ENCODE peak calls at places on chromosomes 11 and 22, in six cellular contexts. M, Z, S, B, C and T are unnamed samples.

GRCh38 chr22:37330200-37331033 is 48.1 kb downstream of the CYTH4 start:
- DNase-seq in Z (peak; percentile 80), M (no peak), C (peak; percentile 90), S (peak; percentile 88), B (peak; percentile 87), T (peak; percentile 86)

GRCh38 chr11:74321487-74322188 is 10.2 kb upstream of the P4HA3 start:
- DNase-seq in B (peak; percentile 64), C (peak; percentile 65), Z (peak; percentile 30), S (peak; percentile 12), M (no peak), T (peak; percentile 27)

GRCh38 chr22:33923033-33923432 is 2.8 kb upstream of the LARGE1 start:
- DNase-seq in C (peak; percentile 28), S (no peak), B (no peak), Z (no peak), M (no peak), T (no peak)

GRCh38 chr11:118441770-118442169 is 5.5 kb downstream of the KMT2A start:
- DNase-seq in Z (no peak), B (no peak), S (no peak), C (no peak), M (no peak), T (no peak)

GRCh38 chr22:36435516-36436415 is 45.7 kb downstream of the TXN2 start:
- DNase-seq in S (peak; percentile 92), Z (no peak), M (peak; percentile 52), C (no peak), B (no peak), T (no peak)

GRCh38 chr11:118171274-118172062 is 5.0 kb downstream of the SCN2B start:
- DNase-seq in C (peak; percentile 36), Z (peak; percentile 90), S (peak; percentile 56), B (peak; percentile 37), M (no peak), T (peak; percentile 87)

GRCh38 chr11:109940816-109941215 is 152.4 kb upstream of the ZC3H12C start:
- DNase-seq in C (peak; percentile 97), Z (peak; percentile 23), S (no peak), B (peak; percentile 89), M (no peak), T (no peak)

GRCh38 chr22:37676691-37677627 is 1.5 kb downstream of the LGALS1 start:
- DNase-seq in C (peak; percentile 98), M (no peak), B (peak; percentile 83), S (peak; percentile 75), Z (peak; percentile 69), T (peak; percentile 77)

GRCh38 chr11:16799890-16800289 is 61.4 kb downstream of the C11orf58 start:
- DNase-seq in B (no peak), S (no peak), Z (no peak), M (no peak), C (no peak), T (no peak)

GRCh38 chr11:44596541-44597276 is 31.2 kb downstream of the CD82 start:
- DNase-seq in B (no peak), C (no peak), Z (no peak), M (peak; percentile 84), S (no peak), T (no peak)

GRCh38 chr22:32802291-32802826 is 854 bp downstream of the TIMP3 start:
- DNase-seq in Z (no peak), S (no peak), M (no peak), C (no peak), B (no peak), T (no peak)

GRCh38 chr11:109695696-109696095 is 273.7 kb downstream of the C11orf87 start:
- DNase-seq in S (no peak), C (peak; percentile 10), M (no peak), Z (no peak), B (no peak), T (no peak)

GRCh38 chr11:26150046-26150445 is 181.9 kb upstream of the ANO3 start:
- DNase-seq in S (no peak), M (no peak), Z (no peak), C (no peak), B (no peak), T (no peak)

GRCh38 chr11:45859661-45860140 is 12.4 kb downstream of the CRY2 start:
- DNase-seq in S (no peak), B (no peak), Z (no peak), C (peak; percentile 99), M (no peak), T (no peak)

GRCh38 chr11:48141475-48142100 is 75.0 kb upstream of the OR4B1 start:
- DNase-seq in Z (no peak), B (peak; percentile 35), S (no peak), C (no peak), M (no peak), T (no peak)

GRCh38 chr11:83070878-83071640 is 638 bp downstream of the RAB30 start:
- DNase-seq in S (no peak), C (peak; percentile 26), Z (peak; percentile 17), M (no peak), B (no peak), T (peak; percentile 32)

GRCh38 chr11:78594814-78595213 is 20.1 kb upstream of the NARS2 start:
- DNase-seq in C (no peak), S (no peak), Z (no peak), B (no peak), M (no peak), T (no peak)

GRCh38 chr11:125953401-125953935 is 7.6 kb downstream of the VSIG10L2 start:
- DNase-seq in C (no peak), Z (no peak), M (no peak), B (no peak), S (no peak), T (no peak)

GRCh38 chr11:110173775-110174644 is 80.8 kb downstream of the ZC3H12C start:
- DNase-seq in Z (peak; percentile 72), C (peak; percentile 64), M (peak; percentile 23), S (peak; percentile 67), B (peak; percentile 75), T (peak; percentile 78)

DNA sequence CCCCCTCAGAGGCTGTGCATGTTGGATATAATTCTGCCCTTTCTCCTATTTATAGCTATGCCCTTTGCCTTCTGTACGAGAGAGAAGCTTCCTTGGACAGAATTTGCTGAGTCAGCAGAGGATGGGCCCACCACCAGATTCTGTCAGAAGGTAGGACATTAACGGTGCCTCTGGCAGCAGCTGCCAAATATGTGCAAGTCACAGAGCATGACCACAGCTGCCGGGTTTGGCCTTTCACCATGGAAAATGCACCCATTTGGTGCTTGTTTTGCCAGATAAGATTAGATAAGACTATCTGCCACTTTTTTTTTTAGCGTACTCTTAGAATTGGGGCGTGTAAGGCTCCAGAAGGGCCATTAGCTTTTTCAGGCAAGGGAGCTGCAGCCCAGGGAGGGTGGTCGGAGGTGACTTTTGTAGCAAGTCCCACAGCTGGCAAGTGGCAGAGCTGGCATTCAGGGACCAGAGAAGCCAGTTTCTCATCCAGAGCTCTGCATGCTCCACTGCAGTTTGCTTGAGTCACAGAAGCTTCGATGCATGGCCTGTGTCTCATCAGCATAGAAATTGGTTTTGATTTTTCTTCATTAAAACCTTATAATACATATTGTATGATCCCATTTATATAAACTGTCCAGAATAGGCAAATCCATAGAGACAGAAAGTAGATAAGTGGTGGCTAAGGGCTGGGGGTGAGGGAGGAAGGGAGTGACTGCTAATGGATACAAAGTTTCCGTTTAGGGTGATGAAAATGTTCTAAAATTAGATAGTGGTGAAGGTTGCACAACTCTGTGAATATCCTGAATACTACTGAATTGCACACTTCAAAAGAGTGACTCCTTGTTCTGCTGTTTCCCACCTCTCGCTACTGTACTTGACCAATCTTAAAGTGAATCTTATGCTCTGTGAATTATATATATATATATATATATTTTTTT is 15.8 kb downstream of the UPB1 start:
- DNase-seq in Z (peak; percentile 18), M (no peak), B (no peak), S (peak; percentile 51), C (peak; percentile 68), T (no peak)
- TF ChIP-seq BHLHE40 in Z (no peak), M (no peak), B (no peak), S (no peak), C (peak; percentile 53), T (no peak)

DNA sequence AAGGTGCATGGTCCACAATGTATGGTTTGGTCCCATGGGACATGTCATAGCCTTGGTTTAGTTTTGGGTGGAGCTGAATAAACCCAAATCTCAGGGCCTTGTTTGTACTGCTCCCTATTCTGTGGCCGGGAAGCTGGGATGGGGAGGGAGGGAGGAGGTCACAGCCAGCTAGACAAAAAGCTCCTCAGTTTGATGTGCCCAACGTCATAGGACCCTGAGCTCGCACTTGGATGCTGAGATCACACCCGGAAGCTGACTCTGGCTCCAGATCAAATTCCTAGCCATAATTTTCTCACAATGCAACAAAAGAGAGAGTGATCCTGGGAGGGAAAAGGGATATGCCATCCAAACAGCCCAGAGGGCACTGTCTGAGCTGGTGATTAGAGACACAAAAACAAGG is 1.5 kb downstream of the HSPB2 start:
- DNase-seq in Z (no peak), C (peak; percentile 76), S (peak; percentile 46), M (no peak), B (no peak), T (no peak)
- TF ChIP-seq BHLHE40 in Z (no peak), C (no peak), S (no peak), M (no peak), B (no peak), T (no peak)

DNA sequence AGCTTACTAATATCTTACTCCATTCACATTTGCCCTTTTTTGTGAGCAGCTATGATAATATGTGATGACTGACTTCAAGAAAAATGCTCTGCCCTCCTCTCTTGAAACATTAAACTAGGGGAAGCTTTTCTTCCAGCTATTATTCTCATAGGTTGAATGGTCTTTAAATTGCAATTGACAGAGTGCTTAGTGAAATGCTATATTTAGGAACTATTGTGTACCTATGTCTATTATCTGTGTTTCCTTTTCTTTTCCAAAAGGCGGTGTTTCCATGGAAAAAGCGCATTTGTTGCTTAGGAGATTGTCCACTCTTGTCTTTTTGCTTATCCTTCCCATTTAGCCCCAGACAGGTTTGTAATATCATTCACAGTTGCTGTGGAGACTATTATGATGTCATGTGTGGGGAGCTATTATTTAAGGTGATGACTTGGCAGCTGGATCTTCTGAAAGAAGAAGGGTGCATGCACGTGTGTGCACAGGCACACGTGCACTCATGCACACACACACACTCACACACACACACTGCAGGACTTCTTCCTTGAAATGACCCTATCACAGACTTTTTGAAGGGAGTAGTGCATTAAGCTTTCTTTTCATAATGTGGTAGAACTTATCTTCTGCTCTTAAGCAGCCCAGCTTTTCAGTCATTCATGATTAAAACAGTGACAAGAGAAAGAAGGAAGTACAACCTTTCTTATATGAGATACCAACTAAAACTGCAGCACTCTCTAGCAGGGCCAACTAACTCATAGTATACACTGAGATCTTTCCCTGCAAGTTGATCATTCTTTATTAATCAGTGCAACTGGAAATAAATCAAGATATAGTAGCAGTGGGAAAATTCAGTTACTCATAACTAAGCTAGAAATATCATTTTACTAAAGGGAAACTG is 340.8 kb upstream of the MTNR1B start:
- DNase-seq in C (peak; percentile 45), M (no peak), Z (no peak), S (no peak), B (no peak), T (no peak)
- TF ChIP-seq BHLHE40 in C (peak; percentile 12), M (no peak), Z (no peak), S (no peak), B (no peak), T (no peak)

GRCh38 chr11:396511-396947 is 2.5 kb downstream of the PKP3 start:
- DNase-seq in S (peak; percentile 60), M (no peak), B (peak; percentile 78), Z (no peak), C (no peak), T (peak; percentile 33)

GRCh38 chr11:394034-394857 is at the start of gene PKP3:
- DNase-seq in C (peak; percentile 60), M (no peak), S (peak; percentile 37), B (peak; percentile 80), Z (peak; percentile 87), T (no peak)

GRCh38 chr11:393219-394033 is 583 bp upstream of the PKP3 start:
- DNase-seq in S (peak; percentile 54), Z (peak; percentile 86), M (no peak), B (peak; percentile 77), C (peak; percentile 78), T (no peak)

GRCh38 chr11:395866-396265 is 1.9 kb downstream of the PKP3 start:
- DNase-seq in Z (no peak), M (no peak), C (no peak), S (no peak), B (no peak), T (no peak)

GRCh38 chr11:394858-395655 is 1.0 kb downstream of the PKP3 start:
- DNase-seq in C (no peak), S (no peak), M (no peak), B (no peak), Z (peak; percentile 27), T (no peak)
- TF ChIP-seq BHLHE40 in C (no peak), S (no peak), M (no peak), B (no peak), Z (no peak), T (no peak)